ENCODE peak calls at places on chromosomes 4 and X, in four cellular contexts. K, J, G and N are unnamed samples.

GRCh38 chrX:13685126-13685763 is 3.7 kb upstream of the RAB9A start:
- DNase-seq in K (no peak), J (no peak), G (no peak), N (no peak)

GRCh38 chr4:157600583-157600982 is 380.1 kb downstream of the GRIA2 start:
- DNase-seq in K (no peak), J (no peak), G (no peak), N (no peak)

GRCh38 chrX:24360272-24360671 is at the start of gene SUPT20HL1:
- DNase-seq in K (no peak), J (no peak), G (no peak), N (no peak)

GRCh38 chr4:87153078-87153477 is 67.3 kb downstream of the KLHL8 start:
- DNase-seq in K (no peak), J (no peak), G (no peak), N (no peak)

GRCh38 chrX:118847676-118848075 is 24.1 kb downstream of the ZCCHC12 start:
- DNase-seq in K (no peak), J (peak), G (peak), N (peak)

GRCh38 chr4:152100378-152101201 is 339.8 kb upstream of the GATB start:
- DNase-seq in K (peak), J (no peak), G (no peak), N (no peak)

GRCh38 chr4:118826723-118827444 is 9.0 kb downstream of the SEC24D start:
- DNase-seq in K (no peak), J (no peak), G (no peak), N (no peak)

GRCh38 chr4:7906171-7906581 is 33.5 kb downstream of the AFAP1 start:
- DNase-seq in K (no peak), J (peak), G (no peak), N (no peak)

GRCh38 chrX:32678487-32678886 is 532.9 kb downstream of the DMD start:
- DNase-seq in K (no peak), J (no peak), G (no peak), N (no peak)

GRCh38 chrX:143754183-143754582 is 33.6 kb upstream of the SPANXN2 start:
- DNase-seq in K (no peak), J (no peak), G (no peak), N (no peak)

GRCh38 chr4:37219251-37219650 is 25.3 kb upstream of the NWD2 start:
- DNase-seq in K (no peak), J (no peak), G (no peak), N (no peak)

GRCh38 chrX:140918398-140919043 is 83.9 kb upstream of the SPANXB1 start:
- DNase-seq in K (no peak), J (peak), G (peak), N (no peak)

GRCh38 chr4:185773419-185773818 is 38.6 kb downstream of the SORBS2 start:
- DNase-seq in K (no peak), J (no peak), G (no peak), N (no peak)

GRCh38 chr4:8307126-8307525 is 37.6 kb downstream of the HTRA3 start:
- DNase-seq in K (no peak), J (no peak), G (no peak), N (no peak)

GRCh38 chr4:55866973-55867574 is 13.6 kb downstream of the EXOC1 start:
- DNase-seq in K (no peak), J (peak), G (peak), N (peak)

GRCh38 chrX:136268051-136269048 is 17.1 kb upstream of the MAP7D3 start:
- DNase-seq in K (no peak), J (peak), G (peak), N (peak)

GRCh38 chr4:119059221-119059620 is 76.4 kb upstream of the MYOZ2 start:
- DNase-seq in K (no peak), J (no peak), G (no peak), N (no peak)

GRCh38 chr4:40372651-40373050 is 37.5 kb downstream of the CHRNA9 start:
- DNase-seq in K (no peak), J (no peak), G (no peak), N (no peak)

GRCh38 chr4:123871351-123871750 is 474.8 kb downstream of the SPRY1 start:
- DNase-seq in K (no peak), J (no peak), G (no peak), N (no peak)

GRCh38 chr4:87657525-87657924 is 7.4 kb downstream of the DMP1 start:
- DNase-seq in K (no peak), J (peak), G (no peak), N (no peak)

GRCh38 chrX:100654256-100654655 is 10.3 kb downstream of the SRPX2 start:
- DNase-seq in K (no peak), J (no peak), G (peak), N (peak)

GRCh38 chrX:78513996-78514745 is 145.0 kb downstream of the RTL3 start:
- DNase-seq in K (no peak), J (no peak), G (no peak), N (no peak)

GRCh38 chr4:25223770-25224375 is 10.0 kb upstream of the PI4K2B start:
- DNase-seq in K (no peak), J (peak), G (no peak), N (no peak)